ENCODE peak calls at places on chromosome 18, in six cellular contexts. Y is bronchial epithelial cell, C is PC-3, O is tibial nerve, P is PC-9, F is cardiac muscle cell. V is an unnamed sample. For H3K36me3, the result is how much of the 10 kb centered on the place peaks cover.

GRCh38 chr18:66560092-66560491 is 43.8 kb downstream of the CDH19 start:
- DNase-seq in O (peak), F (peak), C (peak), P (peak), Y (peak), V (no peak)

GRCh38 chr18:49967914-49968313 is 154.6 kb upstream of the ACAA2 start:
- DNase-seq in C (no peak), O (no peak), Y (no peak), F (no peak), P (no peak), V (no peak)

GRCh38 chr18:71442830-71443229 is 1101.3 kb downstream of the CBLN2 start:
- DNase-seq in F (no peak), Y (no peak), O (no peak), C (peak), P (no peak), V (no peak)

GRCh38 chr18:48698707-48699106 is 159.9 kb downstream of the CTIF start:
- DNase-seq in Y (no peak), C (no peak), F (no peak), O (no peak), P (no peak), V (no peak)

GRCh38 chr18:54327818-54328217 is 29.8 kb downstream of the STARD6 start:
- DNase-seq in C (peak), F (no peak), Y (peak), P (no peak), O (no peak), V (no peak)

GRCh38 chr18:66727991-66728390 is 124.1 kb upstream of the CDH19 start:
- DNase-seq in C (no peak), Y (peak), O (no peak), P (no peak), F (no peak), V (no peak)

GRCh38 chr18:1392046-1392445 is 487.4 kb downstream of the ADCYAP1 start:
- DNase-seq in Y (no peak), P (no peak), F (peak), O (no peak), C (no peak), V (no peak)

GRCh38 chr18:3447035-3447894 is 2.7 kb upstream of the TGIF1 start:
- DNase-seq in C (peak), Y (peak), O (no peak), F (no peak), P (no peak), V (no peak)

GRCh38 chr18:45253973-45254372 is 361.3 kb upstream of the SLC14A2 start:
- DNase-seq in P (no peak), O (no peak), C (no peak), F (no peak), Y (no peak), V (no peak)

GRCh38 chr18:11994708-11995444 is 13.6 kb downstream of the IMPA2 start:
- DNase-seq in O (no peak), F (no peak), C (peak), Y (peak), P (no peak), V (no peak)

GRCh38 chr18:5527603-5528002 is 16.2 kb downstream of the EPB41L3 start:
- DNase-seq in Y (no peak), O (peak), P (no peak), F (no peak), C (no peak), V (no peak)

GRCh38 chr18:49588971-49589370 is 27.1 kb downstream of the LIPG start:
- DNase-seq in P (no peak), F (no peak), Y (no peak), O (no peak), C (no peak), V (no peak)

GRCh38 chr18:48007955-48008701 is 77.7 kb upstream of the SMAD2 start:
- DNase-seq in F (peak), Y (no peak), P (peak), O (no peak), C (peak), V (peak)

GRCh38 chr18:31652875-31653274 is 31.5 kb downstream of the B4GALT6 start:
- DNase-seq in C (no peak), Y (no peak), O (no peak), F (no peak), P (no peak), V (no peak)

GRCh38 chr18:56835331-56835730 is 184.2 kb downstream of the WDR7 start:
- DNase-seq in O (no peak), C (peak), P (no peak), F (no peak), Y (no peak), V (no peak)

GRCh38 chr18:23249348-23249747 is 114.1 kb downstream of the CABLES1 start:
- DNase-seq in O (no peak), P (no peak), F (no peak), Y (peak), C (no peak), V (no peak)

GRCh38 chr18:49243391-49243790 is 217.1 kb downstream of the DYM start:
- DNase-seq in F (no peak), C (no peak), P (no peak), O (no peak), Y (peak), V (no peak)

GRCh38 chr18:54440292-54440691 is 82.6 kb downstream of the C18orf54 start:
- DNase-seq in O (no peak), P (no peak), C (no peak), Y (no peak), F (no peak), V (no peak)

GRCh38 chr18:13175754-13176210 is 42.8 kb upstream of the LDLRAD4 start:
- DNase-seq in F (no peak), O (no peak), C (peak), Y (peak), P (no peak), V (no peak)

GRCh38 chr18:9516437-9517064 is 41.2 kb downstream of the RALBP1 start:
- DNase-seq in O (peak), F (peak), P (no peak), C (peak), Y (peak), V (no peak)

GRCh38 chr18:74806073-74806472 is 208.4 kb downstream of the ZNF407 start:
- DNase-seq in F (peak), Y (peak), C (peak), O (no peak), P (peak), V (no peak)

GRCh38 chr18:4750392-4751346 is 295.6 kb upstream of the DLGAP1 start:
- DNase-seq in O (no peak), Y (no peak), P (no peak), C (no peak), F (no peak), V (peak)

GRCh38 chr18:30510882-30511281 is 531.7 kb downstream of the DSC3 start:
- DNase-seq in Y (no peak), F (no peak), C (no peak), P (no peak), O (no peak), V (no peak)

GRCh38 chr18:23244431-23244830 is 109.1 kb downstream of the CABLES1 start:
- DNase-seq in Y (no peak), C (no peak), P (no peak), F (no peak), O (no peak), V (no peak)

GRCh38 chr18:40874233-40874632 is 1080.8 kb upstream of the PIK3C3 start:
- DNase-seq in O (no peak), C (peak), P (no peak), F (no peak), Y (peak), V (no peak)

GRCh38 chr18:63586966-63587365 is at the start of gene SERPINB13:
- DNase-seq in F (no peak), Y (peak), O (no peak), P (no peak), C (no peak), V (no peak)

GRCh38 chr18:34929336-34929780 is 111.9 kb upstream of the MAPRE2 start:
- DNase-seq in O (no peak), C (peak), F (no peak), P (no peak), Y (peak), V (no peak)

GRCh38 chr18:9209230-9209629 is 72.6 kb downstream of the ANKRD12 start:
- DNase-seq in Y (no peak), C (no peak), F (no peak), P (no peak), O (no peak), V (no peak)

GRCh38 chr18:54389143-54389505 is 31.4 kb downstream of the C18orf54 start:
- DNase-seq in P (no peak), O (no peak), F (no peak), Y (peak), C (peak), V (no peak)

GRCh38 chr18:10454800-10455550 is 540 bp downstream of the APCDD1 start:
- DNase-seq in C (no peak), Y (no peak), P (no peak), F (peak), O (peak), V (no peak)

GRCh38 chr18:34976534-34976898 is 64.7 kb upstream of the MAPRE2 start:
- DNase-seq in P (no peak), F (no peak), C (no peak), O (no peak), Y (no peak), V (no peak)

GRCh38 chr18:59196161-59196560 is 23.8 kb upstream of the GRP start:
- DNase-seq in F (no peak), O (no peak), P (no peak), Y (no peak), C (no peak), V (no peak)

GRCh38 chr18:59202258-59202820 is 17.6 kb upstream of the GRP start:
- DNase-seq in O (no peak), C (no peak), P (no peak), Y (no peak), F (no peak), V (no peak)

GRCh38 chr18:59197636-59198035 is 22.3 kb upstream of the GRP start:
- DNase-seq in C (no peak), O (no peak), Y (no peak), P (no peak), F (no peak), V (no peak)

GRCh38 chr18:59198215-59198614 is 21.7 kb upstream of the GRP start:
- DNase-seq in P (no peak), F (no peak), C (no peak), Y (no peak), O (no peak), V (no peak)

GRCh38 chr18:59200787-59201186 is 19.2 kb upstream of the GRP start:
- DNase-seq in O (no peak), F (no peak), C (peak), P (no peak), Y (no peak), V (no peak)
- TF ChIP-seq CTCF in O (no peak), F (no peak), C (peak), P (no peak), Y (no peak), V (no peak)

DNA sequence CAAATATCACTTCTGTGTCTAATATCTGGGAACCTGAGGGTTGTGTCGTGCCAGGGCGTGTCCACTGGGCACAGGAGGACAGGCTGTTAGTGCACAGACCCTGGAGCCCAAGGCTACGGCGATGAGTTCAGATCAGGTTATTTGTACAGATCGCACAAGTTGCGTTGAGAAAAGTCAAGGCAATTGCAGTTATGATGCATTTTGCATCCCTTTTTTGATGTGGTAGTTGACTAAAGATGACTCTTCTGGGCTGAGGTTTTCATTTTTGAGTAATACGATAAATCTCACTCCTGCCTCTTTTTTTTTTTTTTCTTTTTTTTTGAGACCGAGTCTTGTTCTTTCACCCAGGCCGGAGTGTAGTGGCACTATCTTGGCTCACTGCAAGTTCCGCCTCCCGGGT is 7.2 kb downstream of the RBFA start:
- DNase-seq in O (no peak), C (no peak), F (no peak), P (no peak), Y (no peak), V (no peak)
- H3K36me3 ChIP-seq in O (under half), C (under half), F (under half), P (under half), Y (under half), V (under half)

GRCh38 chr18:76260941-76261472 is 234.0 kb downstream of the ZNF516 start:
- DNase-seq in Y (no peak), F (no peak), C (no peak), P (no peak), O (no peak), V (no peak)

GRCh38 chr18:76259726-76260125 is 235.3 kb downstream of the ZNF516 start:
- DNase-seq in Y (no peak), O (no peak), F (no peak), P (no peak), C (no peak), V (no peak)

GRCh38 chr18:76256897-76257500 is 238.0 kb downstream of the ZNF516 start:
- DNase-seq in C (peak), F (peak), Y (peak), O (peak), P (peak), V (no peak)

GRCh38 chr18:76258209-76258608 is 236.8 kb downstream of the ZNF516 start:
- DNase-seq in P (no peak), C (no peak), Y (peak), O (no peak), F (no peak), V (no peak)

GRCh38 chr18:76259012-76259568 is 236.0 kb downstream of the ZNF516 start:
- DNase-seq in F (no peak), O (no peak), C (no peak), P (no peak), Y (no peak), V (no peak)
- TF ChIP-seq CTCF in F (peak), O (no peak), C (no peak), P (no peak), Y (no peak), V (no peak)

GRCh38 chr18:26734760-26735159 is 130.7 kb downstream of the AQP4 start:
- DNase-seq in Y (no peak), F (no peak), C (no peak), O (no peak), P (no peak), V (no peak)
- H3K36me3 ChIP-seq in Y (under half), F (under half), C (under half), O (under half), P (under half), V (under half)

V was measured in GM06990.